ENCODE peak calls at places on chromosomes 12 and 14, in eight cellular contexts. S is tibial artery, W is astrocyte, P is lung, M is heart right ventricle, K is Peyer's patch, Q is Caco-2, G is left ventricle myocardium inferior. D is an unnamed sample.

GRCh38 chr12:55727643-55728184 is 1.1 kb downstream of the CD63 start:
- DNase-seq in S (peak; percentile 81), W (no peak), P (peak; percentile 81), M (no peak), K (no peak), Q (no peak), G (peak; percentile 63), D (no peak)

GRCh38 chr14:92649934-92650545 is 98.4 kb downstream of the LGMN start:
- DNase-seq in S (peak; percentile 74), W (peak; percentile 75), P (peak; percentile 87), M (no peak), K (no peak), Q (peak; percentile 9), G (peak; percentile 56), D (no peak)

GRCh38 chr14:89056394-89056793 is 231.9 kb downstream of the TTC8 start:
- DNase-seq in S (no peak), W (no peak), P (no peak), M (no peak), K (no peak), Q (no peak), G (no peak), D (no peak)

GRCh38 chr12:16198884-16199283 is 78.6 kb downstream of the SLC15A5 start:
- DNase-seq in S (no peak), W (no peak), P (no peak), M (no peak), K (no peak), Q (no peak), G (no peak), D (no peak)

GRCh38 chr12:2804390-2805145 is 7.9 kb upstream of the ITFG2 start:
- DNase-seq in S (peak; percentile 55), W (peak; percentile 62), P (no peak), M (peak; percentile 72), K (no peak), Q (no peak), G (peak; percentile 76), D (peak; percentile 89)

GRCh38 chr14:81447018-81447770 is 47.1 kb upstream of the STON2 start:
- DNase-seq in S (no peak), W (no peak), P (no peak), M (no peak), K (no peak), Q (no peak), G (no peak), D (no peak)

GRCh38 chr12:27285395-27285794 is 41.3 kb downstream of the STK38L start:
- DNase-seq in S (no peak), W (peak; percentile 29), P (no peak), M (no peak), K (no peak), Q (no peak), G (no peak), D (no peak)

GRCh38 chr14:99030436-99030835 is 241.6 kb downstream of the BCL11B start:
- DNase-seq in S (no peak), W (no peak), P (no peak), M (no peak), K (no peak), Q (no peak), G (no peak), D (no peak)

GRCh38 chr14:35470775-35471174 is 63.2 kb upstream of the INSM2 start:
- DNase-seq in S (no peak), W (peak; percentile 9), P (no peak), M (no peak), K (no peak), Q (peak; percentile 13), G (no peak), D (no peak)

GRCh38 chr12:55822228-55822627 is 4.4 kb downstream of the ORMDL2 start:
- DNase-seq in S (no peak), W (no peak), P (no peak), M (no peak), K (no peak), Q (peak; percentile 55), G (no peak), D (no peak)

GRCh38 chr12:48285751-48286650 is 64.7 kb downstream of the ZNF641 start:
- DNase-seq in S (no peak), W (no peak), P (no peak), M (no peak), K (no peak), Q (no peak), G (no peak), D (no peak)

GRCh38 chr14:63752449-63753169 is 24.7 kb upstream of the SGPP1 start:
- DNase-seq in S (peak; percentile 29), W (peak; percentile 76), P (no peak), M (peak; percentile 17), K (no peak), Q (no peak), G (no peak), D (no peak)

GRCh38 chr14:54480830-54481562 is 7.8 kb downstream of the GMFB start:
- DNase-seq in S (no peak), W (peak; percentile 6), P (no peak), M (no peak), K (no peak), Q (no peak), G (no peak), D (no peak)

GRCh38 chr14:54481695-54482094 is 7.1 kb downstream of the GMFB start:
- DNase-seq in S (no peak), W (no peak), P (no peak), M (no peak), K (no peak), Q (no peak), G (no peak), D (no peak)

GRCh38 chr14:54475187-54475881 is 13.4 kb downstream of the GMFB start:
- DNase-seq in S (no peak), W (peak; percentile 13), P (no peak), M (no peak), K (no peak), Q (no peak), G (no peak), D (no peak)

GRCh38 chr14:54475911-54476310 is 12.9 kb downstream of the GMFB start:
- DNase-seq in S (no peak), W (no peak), P (no peak), M (no peak), K (no peak), Q (no peak), G (no peak), D (no peak)

GRCh38 chr14:54478621-54479215 is 10.1 kb downstream of the GMFB start:
- DNase-seq in S (no peak), W (no peak), P (no peak), M (no peak), K (no peak), Q (no peak), G (no peak), D (no peak)
- TF ChIP-seq CTCF in S (no peak), W (no peak), P (no peak), M (no peak), K (no peak), Q (no peak), G (no peak), D (no peak)

DNA sequence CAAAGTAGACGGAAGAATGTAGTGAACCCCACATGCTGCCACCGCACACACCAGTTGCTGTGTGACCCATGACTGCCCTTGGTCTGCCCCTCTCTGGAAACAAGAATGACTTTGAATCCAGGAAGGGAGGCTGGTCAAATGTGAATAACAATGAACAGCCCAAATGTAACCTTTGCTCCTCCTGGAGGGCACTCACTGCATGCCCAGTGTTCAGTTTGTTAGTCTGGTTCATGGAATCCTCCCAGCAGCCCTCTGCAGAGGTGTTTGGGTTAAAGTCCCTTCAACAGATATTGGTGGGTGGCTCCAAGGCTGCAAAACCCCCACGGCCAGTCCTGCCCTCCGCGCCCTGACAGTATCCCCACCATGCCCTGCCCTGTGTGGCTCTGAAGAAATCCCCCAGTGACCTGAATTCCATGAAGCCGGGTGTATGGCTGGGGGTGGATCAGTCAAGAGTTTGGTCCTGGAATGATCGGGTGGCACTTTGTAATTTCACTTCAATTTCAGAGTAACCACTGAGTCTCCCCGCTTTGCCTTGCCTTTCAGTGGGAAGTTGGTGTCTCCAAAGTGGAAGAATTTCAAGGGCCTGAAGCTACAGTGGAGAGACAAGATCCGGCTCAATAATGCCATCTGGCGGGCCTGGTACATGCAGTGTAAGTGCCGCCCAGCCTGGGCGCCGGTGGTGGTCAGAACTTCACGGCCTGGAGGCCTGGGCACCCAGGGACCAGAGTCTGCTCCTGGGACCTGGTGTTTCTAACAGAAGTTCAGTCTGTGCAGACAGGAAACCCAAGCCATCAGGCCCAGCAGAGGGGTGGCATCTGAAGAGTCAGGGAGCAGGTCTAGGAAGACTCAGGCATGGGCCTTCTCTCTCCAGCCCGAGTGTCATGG is 47.1 kb downstream of the IL31 start:
- DNase-seq in S (no peak), W (no peak), P (no peak), M (no peak), K (no peak), Q (no peak), G (no peak), D (no peak)
- TF ChIP-seq CTCF in S (no peak), W (no peak), P (no peak), M (peak; percentile 15), K (peak; percentile 35), Q (no peak), G (peak; percentile 43), D (peak; percentile 25)

GRCh38 chr12:121673013-121673441 is 3.6 kb upstream of the MORN3 start:
- DNase-seq in S (no peak), W (no peak), P (peak; percentile 33), M (no peak), K (no peak), Q (peak; percentile 28), G (no peak), D (no peak)

GRCh38 chr12:121663610-121663929 is 5.9 kb downstream of the MORN3 start:
- DNase-seq in S (no peak), W (no peak), P (no peak), M (no peak), K (no peak), Q (no peak), G (no peak), D (no peak)

GRCh38 chr12:121669525-121669908 is at the start of gene MORN3:
- DNase-seq in S (no peak), W (no peak), P (no peak), M (no peak), K (no peak), Q (peak; percentile 86), G (no peak), D (no peak)

DNA sequence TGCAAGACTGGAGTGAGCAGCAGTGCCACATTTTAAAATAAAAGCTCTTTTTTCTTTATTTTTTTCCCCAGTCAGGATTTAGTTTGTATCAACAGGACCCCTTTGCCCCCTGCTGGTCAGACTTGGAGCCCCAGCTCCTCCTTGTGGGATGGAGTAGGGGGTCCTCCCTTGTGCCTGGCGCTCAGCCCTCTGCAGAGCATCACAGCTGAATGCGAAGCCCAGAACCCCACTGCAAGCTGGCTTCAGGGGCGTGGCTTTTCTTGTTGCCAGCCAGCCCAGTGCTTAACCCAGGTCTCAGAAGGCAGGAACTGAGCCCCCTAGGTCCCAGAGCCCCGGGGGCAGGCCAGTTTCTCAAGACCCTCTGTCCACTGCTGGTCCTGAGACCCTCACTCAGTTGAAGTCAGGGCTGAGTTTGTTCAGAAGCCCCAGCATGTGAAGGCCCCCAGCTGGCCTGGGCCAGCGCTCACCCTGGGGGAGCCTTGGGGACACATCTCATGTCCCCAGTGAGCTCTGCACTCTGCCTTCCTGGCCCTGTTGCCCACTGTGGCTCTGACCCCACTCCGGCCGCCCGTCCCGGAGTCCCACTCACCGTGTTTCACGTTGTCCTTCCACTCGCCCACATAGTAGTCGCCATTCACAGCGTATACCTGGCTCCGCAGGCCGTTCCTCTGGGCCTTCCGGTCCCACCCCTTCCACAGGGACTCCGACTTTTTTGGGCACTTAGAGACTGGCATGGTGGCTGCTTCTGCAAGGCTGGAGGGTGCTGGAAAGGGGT is 517 bp downstream of the MORN3 start:
- DNase-seq in S (no peak), W (no peak), P (no peak), M (no peak), K (peak; percentile 64), Q (peak; percentile 72), G (no peak), D (no peak)
- TF ChIP-seq CTCF in S (peak; percentile 42), W (peak; percentile 59), P (peak; percentile 7), M (peak; percentile 56), K (peak; percentile 49), Q (peak; percentile 61), G (peak; percentile 65), D (peak; percentile 63)

GRCh38 chr12:6949063-6949594 is 2.0 kb upstream of the PTPN6 start:
- DNase-seq in S (no peak), W (no peak), P (no peak), M (no peak), K (no peak), Q (no peak), G (peak; percentile 13), D (no peak)
- TF ChIP-seq CTCF in S (no peak), W (no peak), P (no peak), M (no peak), K (no peak), Q (no peak), G (no peak), D (no peak)